ENCODE peak calls at places on chromosomes 3 and 15, in five cellular contexts. E is CD8-positive, alpha-beta T cell; D is right cardiac atrium; J is neuronal stem cell; F is A549. Z is an unnamed sample.

GRCh38 chr3:56042326-56042951 is 425.8 kb downstream of the ERC2 start:
- DNase-seq in D (no peak), E (no peak), F (peak; percentile 3), J (peak; percentile 11), Z (peak; percentile 41)

GRCh38 chr3:151501905-151502615 is 41.2 kb upstream of the IGSF10 start:
- DNase-seq in D (no peak), J (no peak), F (no peak), E (no peak), Z (no peak)

GRCh38 chr3:145197051-145197562 is 963.9 kb downstream of the PLOD2 start:
- DNase-seq in J (no peak), E (no peak), F (no peak), D (peak; percentile 53), Z (no peak)

GRCh38 chr15:29139072-29139471 is 130.6 kb downstream of the NSMCE3 start:
- DNase-seq in F (no peak), J (no peak), D (no peak), E (no peak), Z (peak; percentile 1)

GRCh38 chr3:99413504-99413903 is 224.9 kb upstream of the COL8A1 start:
- DNase-seq in D (no peak), F (no peak), J (no peak), E (no peak), Z (no peak)

GRCh38 chr3:133620066-133620784 is 41.5 kb downstream of the TOPBP1 start:
- DNase-seq in D (peak; percentile 22), E (no peak), J (no peak), F (no peak), Z (no peak)

GRCh38 chr15:62625421-62626033 is 417.0 kb upstream of the TPM1 start:
- DNase-seq in F (no peak), J (no peak), D (peak; percentile 58), E (no peak), Z (no peak)

GRCh38 chr3:182149594-182149993 is 437.9 kb downstream of the SOX2 start:
- DNase-seq in D (no peak), F (no peak), J (no peak), E (no peak), Z (no peak)

GRCh38 chr3:183353421-183353820 is 75.0 kb downstream of the MCF2L2 start:
- DNase-seq in D (no peak), F (no peak), E (no peak), J (no peak), Z (no peak)

GRCh38 chr15:37109952-37110630 is 9.7 kb upstream of the MEIS2 start:
- DNase-seq in F (no peak), J (no peak), E (no peak), D (peak; percentile 80), Z (peak; percentile 70)

GRCh38 chr3:186105543-186105942 is 3.3 kb downstream of the ETV5 start:
- DNase-seq in D (no peak), F (no peak), E (no peak), J (no peak), Z (no peak)

GRCh38 chr3:168973206-168973605 is 690.3 kb downstream of the MECOM start:
- DNase-seq in J (no peak), E (no peak), F (no peak), D (no peak), Z (no peak)

GRCh38 chr3:43587303-43587702 is 34.5 kb downstream of the ANO10 start:
- DNase-seq in J (no peak), D (no peak), E (no peak), F (no peak), Z (no peak)

GRCh38 chr3:187017511-187018230 is 87.3 kb downstream of the ST6GAL1 start:
- DNase-seq in J (no peak), F (no peak), E (no peak), D (peak; percentile 88), Z (no peak)

GRCh38 chr3:101433652-101434051 is 79.4 kb downstream of the SENP7 start:
- DNase-seq in J (no peak), E (no peak), F (no peak), D (no peak), Z (no peak)

GRCh38 chr3:155890671-155891190 is 20.3 kb downstream of the GMPS start:
- DNase-seq in D (no peak), F (no peak), J (no peak), E (no peak), Z (no peak)

GRCh38 chr3:101464235-101464634 is 48.8 kb downstream of the SENP7 start:
- DNase-seq in D (no peak), F (no peak), J (no peak), E (no peak), Z (no peak)

GRCh38 chr15:101088788-101089578 is 162.9 kb downstream of the CHSY1 start:
- DNase-seq in F (peak; percentile 82), E (peak; percentile 67), D (peak; percentile 90), J (peak; percentile 49), Z (peak; percentile 86)
- H3K4me3 ChIP-seq in F (peak overlapping the region; percentile 41), E (no peak overlapping the region), D (no peak overlapping the region), J (no peak overlapping the region), Z (peak overlapping the region; percentile 10)

DNA sequence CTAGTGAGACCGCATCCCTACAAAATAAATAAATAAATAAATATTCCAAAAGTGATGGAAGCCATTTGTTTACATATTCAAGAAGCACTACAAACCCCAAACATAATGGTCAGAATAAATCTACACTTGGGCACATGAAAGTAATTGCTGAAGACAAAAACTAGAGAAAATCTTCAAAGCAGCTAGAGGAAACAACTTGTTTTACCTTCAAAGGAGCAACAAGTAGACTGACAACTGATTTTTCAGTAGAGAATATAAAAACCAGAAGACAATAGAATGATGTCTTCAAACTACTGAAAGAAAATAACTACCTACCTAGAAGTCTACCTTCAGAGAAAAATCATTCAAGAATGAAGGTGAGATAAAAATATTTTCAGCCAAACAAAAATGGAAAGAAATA is 89.4 kb downstream of the TPRA1 start:
- DNase-seq in J (no peak), F (no peak), D (no peak), E (no peak), Z (no peak)
- H3K9me3 ChIP-seq in J (no peaks in the 10 kb centered on the region), F (peaks cover 13% of the 10 kb centered on the region), D (peaks cover 3% of the 10 kb centered on the region), E (no peaks in the 10 kb centered on the region), Z (peaks cover 4% of the 10 kb centered on the region)

GRCh38 chr3:70488816-70489215 is 176.4 kb upstream of the MDFIC2 start:
- DNase-seq in E (no peak), D (no peak), F (no peak), J (no peak), Z (no peak)

GRCh38 chr3:70488131-70488530 is 175.7 kb upstream of the MDFIC2 start:
- DNase-seq in J (no peak), F (no peak), D (no peak), E (no peak), Z (no peak)
- H3K4me3 ChIP-seq in J (no peak overlapping the region), F (no peak overlapping the region), D (no peak overlapping the region), E (no peak overlapping the region), Z (no peak overlapping the region)

GRCh38 chr3:90261481-90262433 is 1154.3 kb downstream of the EPHA3 start:
- DNase-seq in E (no peak), J (no peak), F (no peak), D (no peak), Z (no peak)
- H3K9me3 ChIP-seq in E (no peaks in the 10 kb centered on the region), J (no peaks in the 10 kb centered on the region), F (no peaks in the 10 kb centered on the region), D (no peaks in the 10 kb centered on the region), Z (peaks cover 2% of the 10 kb centered on the region)

GRCh38 chr15:79054350-79054749 is 36.2 kb downstream of the RASGRF1 start:
- DNase-seq in J (no peak), F (no peak), D (no peak), E (no peak), Z (no peak)
- H3K4me3 ChIP-seq in J (no peak overlapping the region), F (no peak overlapping the region), D (no peak overlapping the region), E (no peak overlapping the region), Z (no peak overlapping the region)